ENCODE peak calls at places on chromosomes 7 and 10, in seven cellular contexts. Y is lower lobe of right lung, O is right lobe of liver, Q is uterus, M is psoas muscle, C is fibroblast of lung, T is cardiac muscle cell. Z is an unnamed sample.

GRCh38 chr10:131896403-131896802 is 4.4 kb upstream of the PPP2R2D start:
- DNase-seq in Y (no peak), O (no peak), Q (no peak), M (no peak), C (no peak), T (no peak), Z (no peak)

GRCh38 chr10:15486404-15486803 is 115.3 kb upstream of the FAM171A1 start:
- DNase-seq in Y (no peak), O (no peak), Q (no peak), M (no peak), C (peak), T (peak), Z (no peak)

GRCh38 chr10:114323023-114323422 is 81.3 kb downstream of the AFAP1L2 start:
- DNase-seq in Y (no peak), O (no peak), Q (no peak), M (no peak), C (no peak), T (peak), Z (no peak)

GRCh38 chr10:78600740-78601139 is 468.0 kb upstream of the ZMIZ1 start:
- DNase-seq in Y (no peak), O (no peak), Q (no peak), M (no peak), C (no peak), T (peak), Z (no peak)

GRCh38 chr7:92641921-92642511 is 51.8 kb upstream of the FAM133B start:
- DNase-seq in Y (no peak), O (no peak), Q (no peak), M (no peak), C (peak), T (peak), Z (no peak)

GRCh38 chr7:11780267-11780666 is 51.7 kb downstream of the THSD7A start:
- DNase-seq in Y (no peak), O (no peak), Q (no peak), M (no peak), C (no peak), T (no peak), Z (no peak)

GRCh38 chr10:93471110-93471651 is 11.0 kb downstream of the MYOF start:
- DNase-seq in Y (no peak), O (no peak), Q (peak), M (no peak), C (peak), T (peak), Z (peak)

GRCh38 chr7:123210986-123211385 is 11.2 kb upstream of the SLC13A1 start:
- DNase-seq in Y (no peak), O (no peak), Q (no peak), M (no peak), C (no peak), T (peak), Z (peak)

GRCh38 chr10:125011171-125011925 is 69.4 kb downstream of the ZRANB1 start:
- DNase-seq in Y (peak), O (no peak), Q (no peak), M (no peak), C (no peak), T (no peak), Z (no peak)

GRCh38 chr7:74051629-74052410 is 23.8 kb downstream of the ELN start:
- DNase-seq in Y (peak), O (peak), Q (no peak), M (peak), C (peak), T (peak), Z (no peak)

GRCh38 chr7:132387596-132387995 is 188.7 kb downstream of the PLXNA4 start:
- DNase-seq in Y (no peak), O (no peak), Q (no peak), M (no peak), C (no peak), T (no peak), Z (no peak)

GRCh38 chr10:6743291-6743849 is 163.3 kb upstream of the PRKCQ start:
- DNase-seq in Y (no peak), O (no peak), Q (no peak), M (no peak), C (no peak), T (no peak), Z (no peak)

GRCh38 chr10:99906470-99906869 is 103.3 kb downstream of the DNMBP start:
- DNase-seq in Y (no peak), O (no peak), Q (peak), M (peak), C (peak), T (peak), Z (peak)

GRCh38 chr7:38728145-38728544 is 97.0 kb upstream of the AMPH start:
- DNase-seq in Y (no peak), O (no peak), Q (no peak), M (no peak), C (no peak), T (no peak), Z (no peak)

GRCh38 chr7:5709347-5709950 is 72.0 kb downstream of the RNF216 start:
- DNase-seq in Y (no peak), O (no peak), Q (no peak), M (no peak), C (no peak), T (no peak), Z (no peak)
- H3K4me3 ChIP-seq in Y (no peak), O (no peak), Q (no peak), M (no peak), C (no peak), T (no peak), Z (no peak)

GRCh38 chr7:69677054-69677847 is 79.0 kb downstream of the AUTS2 start:
- DNase-seq in Y (no peak), O (no peak), Q (no peak), M (no peak), C (no peak), T (no peak), Z (no peak)
- TF ChIP-seq CTCF in Y (peak), O (peak), Q (no peak), M (peak), C (peak), T (peak), Z (peak)

GRCh38 chr7:116439856-116440549 is 59.5 kb upstream of the CAV2 start:
- DNase-seq in Y (no peak), O (no peak), Q (no peak), M (no peak), C (peak), T (no peak), Z (no peak)

GRCh38 chr7:116443101-116443523 is 56.4 kb upstream of the CAV2 start:
- DNase-seq in Y (no peak), O (no peak), Q (no peak), M (no peak), C (peak), T (peak), Z (peak)

GRCh38 chr7:116443646-116444045 is 55.9 kb upstream of the CAV2 start:
- DNase-seq in Y (no peak), O (no peak), Q (no peak), M (no peak), C (no peak), T (no peak), Z (no peak)

GRCh38 chr7:116439005-116439404 is 60.5 kb upstream of the CAV2 start:
- DNase-seq in Y (no peak), O (no peak), Q (no peak), M (no peak), C (no peak), T (no peak), Z (no peak)

GRCh38 chr7:116441534-116441933 is 58.0 kb upstream of the CAV2 start:
- DNase-seq in Y (no peak), O (no peak), Q (no peak), M (no peak), C (no peak), T (peak), Z (no peak)
- H3K4me3 ChIP-seq in Y (no peak), O (no peak), Q (no peak), M (no peak), C (no peak), T (no peak), Z (no peak)

DNA sequence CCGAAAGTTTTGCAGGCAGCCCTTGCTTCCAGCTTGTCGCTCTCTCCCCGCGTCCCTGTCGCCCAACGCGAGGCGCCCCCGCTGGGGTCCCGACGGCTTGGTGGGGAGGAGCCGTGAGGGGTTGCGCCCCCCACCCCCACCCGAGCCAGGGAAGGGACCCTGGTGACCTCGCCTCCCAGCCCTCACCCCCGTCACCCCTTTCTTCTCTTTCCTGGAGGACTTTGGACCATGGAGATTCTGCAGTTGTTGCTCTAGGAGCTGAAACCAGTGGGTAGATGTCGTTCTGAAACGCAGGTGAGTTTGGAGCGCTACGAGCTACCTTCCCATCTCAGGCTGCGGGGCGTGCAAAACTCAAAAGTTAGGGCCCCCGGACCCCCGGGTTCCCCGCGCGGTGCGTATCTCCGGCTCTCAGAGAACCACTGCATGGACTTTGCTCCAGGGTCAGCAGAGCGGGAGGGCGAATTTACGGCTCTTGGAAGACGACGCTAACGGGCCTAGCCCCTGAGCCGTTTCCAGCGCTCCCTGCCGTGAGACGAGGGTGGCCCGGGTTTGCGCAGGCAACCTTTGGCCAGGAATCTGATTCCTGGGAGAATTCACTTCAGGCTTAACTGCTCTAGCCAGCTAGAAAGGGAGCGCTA is 684 bp upstream of the ATXN7L1 start:
- DNase-seq in Y (peak), O (peak), Q (peak), M (peak), C (peak), T (peak), Z (no peak)
- TF ChIP-seq CTCF in Y (no peak), O (no peak), Q (no peak), M (no peak), C (peak), T (peak), Z (peak)

GRCh38 chr10:133251388-133252222 is 13.9 kb downstream of the VENTX start:
- DNase-seq in Y (no peak), O (no peak), Q (no peak), M (no peak), C (no peak), T (no peak), Z (no peak)

GRCh38 chr10:133254421-133255120 is 16.9 kb downstream of the VENTX start:
- DNase-seq in Y (no peak), O (no peak), Q (no peak), M (no peak), C (no peak), T (no peak), Z (no peak)

GRCh38 chr10:133255323-133255722 is 17.7 kb downstream of the VENTX start:
- DNase-seq in Y (no peak), O (no peak), Q (no peak), M (no peak), C (no peak), T (no peak), Z (no peak)

GRCh38 chr10:133252223-133252552 is 14.5 kb downstream of the VENTX start:
- DNase-seq in Y (no peak), O (no peak), Q (no peak), M (no peak), C (no peak), T (no peak), Z (no peak)

DNA sequence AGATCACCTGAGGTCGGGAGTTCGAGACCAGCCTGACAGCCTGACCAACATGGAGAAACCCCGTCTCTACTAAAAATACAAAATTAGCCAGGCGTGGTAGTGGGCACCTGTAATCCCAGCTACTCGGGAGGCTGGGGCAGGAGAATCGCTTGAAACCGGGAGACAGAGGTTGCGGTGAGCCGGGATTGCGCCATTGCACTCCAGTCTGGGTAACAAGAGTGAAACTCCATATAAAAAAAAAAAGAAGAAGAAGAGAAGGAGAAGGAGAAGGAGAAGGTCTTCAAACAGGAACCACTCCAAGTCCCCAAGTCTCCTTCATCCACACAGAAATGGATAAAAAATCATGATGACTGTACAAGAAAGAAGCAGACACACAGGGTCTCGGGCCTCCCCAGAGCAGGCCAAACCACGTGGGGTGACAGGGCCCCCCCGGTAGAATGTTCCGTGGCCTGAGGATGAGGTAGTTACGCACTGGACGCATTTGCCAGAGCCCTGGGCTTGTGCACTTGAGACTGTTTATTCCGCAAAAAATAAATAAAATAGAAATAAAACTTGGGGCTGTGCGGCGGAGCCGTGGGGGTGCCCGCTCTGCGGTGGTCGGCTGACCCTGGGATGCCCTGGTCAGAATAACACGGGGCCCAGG is 15.8 kb downstream of the VENTX start:
- DNase-seq in Y (no peak), O (no peak), Q (no peak), M (no peak), C (no peak), T (no peak), Z (no peak)
- H3K4me3 ChIP-seq in Y (no peak), O (no peak), Q (no peak), M (no peak), C (no peak), T (no peak), Z (no peak)

DNA sequence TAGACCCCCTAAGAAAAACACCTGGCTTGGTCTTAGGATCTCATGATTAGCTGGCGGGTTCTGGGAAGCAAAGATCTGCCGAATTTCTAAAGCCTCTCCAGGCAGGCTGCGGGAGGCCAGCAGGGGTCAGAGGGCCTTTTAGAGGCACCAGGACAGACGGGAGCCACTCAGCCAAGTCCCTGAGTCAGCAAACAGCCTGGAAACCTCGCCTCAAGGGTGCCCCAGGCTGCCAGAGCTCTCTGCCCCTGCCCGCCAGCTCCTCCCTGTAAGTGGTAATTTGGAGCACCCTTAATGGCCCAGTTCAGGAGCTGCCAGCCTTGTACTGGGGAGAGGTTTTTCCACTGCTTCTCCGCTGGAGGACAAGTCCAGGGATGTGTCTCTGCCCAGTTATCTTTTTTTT is 88.7 kb downstream of the HIP1 start:
- DNase-seq in Y (peak), O (peak), Q (no peak), M (no peak), C (no peak), T (no peak), Z (no peak)
- TF ChIP-seq CTCF in Y (no peak), O (peak), Q (no peak), M (no peak), C (no peak), T (no peak), Z (no peak)

GRCh38 chr10:102777696-102778530 is 34.2 kb downstream of the WBP1L start:
- DNase-seq in Y (no peak), O (no peak), Q (no peak), M (peak), C (no peak), T (no peak), Z (no peak)
- H3K4me3 ChIP-seq in Y (no peak), O (no peak), Q (no peak), M (peak), C (no peak), T (no peak), Z (peak)